ENCODE peak calls at places on chromosomes 4 and X, in six cellular contexts. M is IMR-90, G is H1, Y is mesenchymal stem cell, I is H9, R is trophoblast cell. Z is an unnamed sample.

GRCh38 chrX:154437971-154438893 is 1.3 kb downstream of the GDI1 start:
- DNase-seq in M (no peak), G (no peak), Y (no peak), I (no peak), R (no peak), Z (no peak)

GRCh38 chrX:39705299-39705698 is 392.5 kb downstream of the BCOR start:
- DNase-seq in M (peak; percentile 88), G (no peak), Y (peak; percentile 71), I (no peak), R (peak; percentile 25), Z (no peak)

GRCh38 chr4:76753814-76754213 is 144.1 kb downstream of the SOWAHB start:
- DNase-seq in M (peak; percentile 98), G (no peak), Y (peak; percentile 94), I (no peak), R (no peak), Z (no peak)

GRCh38 chrX:69231903-69232302 is 66.7 kb upstream of the PJA1 start:
- DNase-seq in M (no peak), G (no peak), Y (no peak), I (no peak), R (no peak), Z (no peak)

GRCh38 chrX:131058136-131058868 is at the start of gene ARHGAP36:
- DNase-seq in M (no peak), G (no peak), Y (peak; percentile 1), I (peak; percentile 33), R (peak; percentile 15), Z (no peak)

GRCh38 chr4:1212546-1213335 is 36.2 kb downstream of the CTBP1 start:
- DNase-seq in M (no peak), G (no peak), Y (no peak), I (no peak), R (no peak), Z (no peak)

GRCh38 chrX:70257599-70258288 is 2.3 kb downstream of the P2RY4 start:
- DNase-seq in M (no peak), G (no peak), Y (no peak), I (no peak), R (no peak), Z (no peak)

GRCh38 chr4:75724867-75725724 is 719 bp downstream of the USO1 start:
- DNase-seq in M (peak; percentile 79), G (peak; percentile 69), Y (peak; percentile 91), I (peak; percentile 73), R (peak; percentile 80), Z (peak; percentile 69)

GRCh38 chrX:47179221-47179927 is 14.3 kb upstream of the UBA1 start:
- DNase-seq in M (no peak), G (no peak), Y (no peak), I (no peak), R (no peak), Z (no peak)

GRCh38 chrX:57930051-57930450 is 19.8 kb upstream of the ZXDA start:
- DNase-seq in M (peak; percentile 11), G (no peak), Y (no peak), I (no peak), R (peak; percentile 9), Z (no peak)

GRCh38 chrX:49988128-49988527 is 65.7 kb downstream of the CLCN5 start:
- DNase-seq in M (no peak), G (no peak), Y (no peak), I (no peak), R (no peak), Z (no peak)

GRCh38 chr4:153916273-153916755 is 127.4 kb upstream of the SFRP2 start:
- DNase-seq in M (no peak), G (no peak), Y (no peak), I (no peak), R (no peak), Z (no peak)

GRCh38 chrX:13078739-13079444 is 34.5 kb upstream of the FAM9C start:
- DNase-seq in M (peak; percentile 81), G (no peak), Y (peak; percentile 85), I (no peak), R (peak; percentile 8), Z (no peak)

GRCh38 chr4:114495471-114495928 is 103.1 kb upstream of the UGT8 start:
- DNase-seq in M (no peak), G (peak; percentile 59), Y (no peak), I (peak; percentile 92), R (no peak), Z (peak; percentile 1)

GRCh38 chr4:89056953-89057398 is at the start of gene FAM13A:
- DNase-seq in M (peak; percentile 97), G (peak; percentile 60), Y (peak; percentile 95), I (peak; percentile 89), R (peak; percentile 84), Z (peak; percentile 80)

GRCh38 chr4:113094327-113094726 is 44.9 kb downstream of the ANK2 start:
- DNase-seq in M (no peak), G (no peak), Y (peak; percentile 1), I (no peak), R (no peak), Z (no peak)

GRCh38 chr4:8283631-8284121 is 14.1 kb downstream of the HTRA3 start:
- DNase-seq in M (no peak), G (no peak), Y (no peak), I (peak; percentile 52), R (peak; percentile 56), Z (no peak)

GRCh38 chr4:37423310-37423709 is 178.8 kb downstream of the NWD2 start:
- DNase-seq in M (no peak), G (no peak), Y (no peak), I (no peak), R (no peak), Z (no peak)

GRCh38 chrX:153469811-153470410 is 465 bp downstream of the HAUS7 start:
- DNase-seq in M (peak; percentile 8), G (no peak), Y (peak; percentile 58), I (no peak), R (no peak), Z (no peak)

GRCh38 chr4:181761130-181761529 is 482.1 kb upstream of the TENM3 start:
- DNase-seq in M (peak; percentile 95), G (no peak), Y (no peak), I (no peak), R (no peak), Z (no peak)

GRCh38 chrX:78548012-78548411 is 111.1 kb downstream of the RTL3 start:
- DNase-seq in M (peak; percentile 26), G (no peak), Y (no peak), I (no peak), R (no peak), Z (no peak)

GRCh38 chr4:135201081-135201480 is 999.5 kb upstream of the PABPC4L start:
- DNase-seq in M (peak; percentile 64), G (no peak), Y (no peak), I (no peak), R (no peak), Z (no peak)

DNA sequence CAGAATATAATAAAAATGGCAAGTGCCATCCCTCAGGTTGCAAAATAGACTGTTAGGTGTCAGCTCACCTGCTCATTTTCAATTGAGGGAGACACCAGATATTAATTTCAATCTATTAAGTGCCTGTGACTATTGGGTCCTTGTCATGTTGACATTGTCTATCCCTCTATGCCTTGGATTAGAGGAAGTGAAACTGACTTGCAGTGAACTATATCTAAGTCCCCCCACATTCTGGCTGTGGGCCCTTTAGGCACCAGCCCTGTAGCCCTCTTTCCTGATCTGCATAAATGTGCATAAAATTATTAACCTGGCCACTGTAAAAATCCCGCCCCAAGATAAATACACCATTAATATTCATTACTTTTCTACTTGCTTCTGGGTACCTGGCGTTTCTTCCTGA is 293.0 kb upstream of the CLNK start:
- DNase-seq in M (no peak), G (no peak), Y (no peak), I (no peak), R (no peak), Z (no peak)
- H2BK120ac ChIP-seq in M (no peak overlapping the region), G (no peak overlapping the region), Y (no peak overlapping the region), I (no peak overlapping the region), R (no peak overlapping the region), Z (no peak overlapping the region)

DNA sequence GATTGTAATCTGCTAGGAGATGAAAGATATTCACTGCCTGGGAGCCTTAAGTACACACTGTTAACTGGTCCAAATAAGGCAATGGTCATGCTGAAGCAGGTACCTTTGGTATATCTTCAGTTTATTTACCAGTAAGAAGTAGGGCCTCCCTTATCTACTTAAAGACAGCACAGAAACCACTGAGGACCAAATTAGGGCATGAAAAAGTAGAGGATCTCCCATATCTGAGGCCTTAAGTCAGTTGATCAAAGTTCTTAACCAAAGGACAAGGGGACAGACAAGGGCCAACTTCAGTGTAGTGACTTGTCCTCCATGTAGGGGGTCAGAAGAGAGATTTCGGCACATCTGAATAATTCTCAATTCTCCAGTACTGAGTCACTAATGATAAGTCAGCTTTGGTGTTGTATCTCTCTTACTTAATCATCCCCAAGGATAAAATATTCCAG is 59.1 kb downstream of the AMELX start:
- DNase-seq in M (no peak), G (no peak), Y (no peak), I (no peak), R (no peak), Z (no peak)
- H4K91ac ChIP-seq in M (no peak overlapping the region), G (no peak overlapping the region), Y (no peak overlapping the region), I (no peak overlapping the region), R (no peak overlapping the region), Z (no peak overlapping the region)

GRCh38 chr4:27930976-27931375 is 1070.3 kb downstream of the STIM2 start:
- DNase-seq in M (no peak), G (no peak), Y (no peak), I (no peak), R (no peak), Z (no peak)

GRCh38 chr4:27930291-27930690 is 1069.7 kb downstream of the STIM2 start:
- DNase-seq in M (no peak), G (no peak), Y (no peak), I (no peak), R (no peak), Z (no peak)

GRCh38 chr4:27929141-27929540 is 1068.5 kb downstream of the STIM2 start:
- DNase-seq in M (no peak), G (no peak), Y (no peak), I (no peak), R (no peak), Z (no peak)

GRCh38 chr4:27934881-27935280 is 1074.2 kb downstream of the STIM2 start:
- DNase-seq in M (no peak), G (no peak), Y (no peak), I (no peak), R (no peak), Z (no peak)

GRCh38 chr4:27931584-27931983 is 1070.9 kb downstream of the STIM2 start:
- DNase-seq in M (no peak), G (no peak), Y (no peak), I (no peak), R (no peak), Z (no peak)
- H3K27me3 ChIP-seq in M (no peaks in the 10 kb centered on the region), G (no peaks in the 10 kb centered on the region), Y (no peaks in the 10 kb centered on the region), I (no peaks in the 10 kb centered on the region), R (no peaks in the 10 kb centered on the region), Z (no peaks in the 10 kb centered on the region)

GRCh38 chr4:10753326-10753725 is 68.8 kb upstream of the CLNK start:
- DNase-seq in M (peak; percentile 17), G (no peak), Y (no peak), I (no peak), R (no peak), Z (no peak)
- H2BK120ac ChIP-seq in M (no peak overlapping the region), G (no peak overlapping the region), Y (no peak overlapping the region), I (no peak overlapping the region), R (no peak overlapping the region), Z (no peak overlapping the region)